ENCODE peak calls at places on chromosome X, in five cellular contexts. M is HCT116, P is SK-N-SH, G is HepG2, U is K562. N is an unnamed sample.
A peak's percentile ranks its signal among the peaks of the same experiment; 100 is the strongest.

GRCh38 chrX:71533514-71533849 is 578 bp downstream of the OGT start:
- DNase-seq in U (peak; percentile 26), M (no peak), G (no peak), P (no peak), N (no peak)

GRCh38 chrX:20665441-20665840 is 398.7 kb upstream of the RPS6KA3 start:
- DNase-seq in G (no peak), P (no peak), U (no peak), M (no peak), N (no peak)

GRCh38 chrX:119218198-119218597 is 17.9 kb upstream of the PGRMC1 start:
- DNase-seq in U (no peak), M (no peak), G (no peak), P (peak; percentile 38), N (peak; percentile 38)

GRCh38 chrX:6227445-6227820 is 1.2 kb downstream of the NLGN4X start:
- DNase-seq in U (no peak), P (peak; percentile 20), G (no peak), M (no peak), N (no peak)

GRCh38 chrX:1748408-1748807 is 133.5 kb downstream of the ASMT start:
- DNase-seq in G (no peak), M (no peak), P (no peak), U (no peak), N (no peak)

GRCh38 chrX:10811093-10811492 is 190.7 kb upstream of the MID1 start:
- DNase-seq in U (no peak), M (no peak), P (no peak), G (no peak), N (no peak)

GRCh38 chrX:150219374-150220185 is 143.5 kb upstream of the MAMLD1 start:
- DNase-seq in P (no peak), U (no peak), M (no peak), G (no peak), N (no peak)

GRCh38 chrX:120315776-120316175 is 4.5 kb upstream of the TMEM255A start:
- DNase-seq in P (no peak), M (no peak), U (no peak), G (no peak), N (no peak)

GRCh38 chrX:97616883-97617510 is 733.3 kb downstream of the RPA4 start:
- DNase-seq in P (no peak), U (no peak), G (peak; percentile 3), M (peak; percentile 57), N (no peak)

GRCh38 chrX:39900788-39901170 is 197.0 kb downstream of the BCOR start:
- DNase-seq in M (no peak), P (peak; percentile 71), G (no peak), U (no peak), N (no peak)

GRCh38 chrX:108420481-108420880 is 17.7 kb downstream of the COL4A6 start:
- DNase-seq in M (no peak), U (no peak), G (no peak), P (no peak), N (no peak)

GRCh38 chrX:70453024-70453618 is 8.5 kb downstream of the DLG3 start:
- DNase-seq in M (no peak), U (no peak), G (no peak), P (no peak), N (no peak)

GRCh38 chrX:87110142-87110541 is 407.5 kb upstream of the KLHL4 start:
- DNase-seq in M (no peak), P (no peak), U (no peak), G (no peak), N (no peak)

GRCh38 chrX:2451456-2452316 is 49.1 kb downstream of the DHRSX start:
- DNase-seq in G (no peak), P (no peak), U (peak; percentile 20), M (peak; percentile 93), N (peak; percentile 86)

GRCh38 chrX:42616981-42617380 is 161.0 kb downstream of the PPP1R2C start:
- DNase-seq in M (no peak), G (no peak), P (no peak), U (no peak), N (no peak)

GRCh38 chrX:155612312-155613224 is at the start of gene TMLHE:
- DNase-seq in U (peak; percentile 77), P (peak; percentile 76), M (peak; percentile 19), G (peak; percentile 41), N (peak; percentile 50)

GRCh38 chrX:130975947-130976346 is 72.9 kb upstream of the ENOX2 start:
- DNase-seq in P (peak; percentile 39), M (peak; percentile 31), G (peak; percentile 24), U (peak; percentile 37), N (peak; percentile 64)

GRCh38 chrX:136879001-136879667 is 1.4 kb downstream of the RBMX start:
- DNase-seq in M (no peak), U (no peak), P (no peak), G (no peak), N (no peak)

GRCh38 chrX:24990585-24990984 is 25.2 kb downstream of the ARX start:
- DNase-seq in G (no peak), U (no peak), P (no peak), M (no peak), N (no peak)

GRCh38 chrX:155767101-155767878 is 113.9 kb upstream of the VAMP7 start:
- DNase-seq in U (peak; percentile 49), P (peak; percentile 25), G (no peak), M (peak; percentile 71), N (peak; percentile 7)

GRCh38 chrX:86013792-86014191 is 33.6 kb downstream of the CHM start:
- DNase-seq in M (no peak), G (peak; percentile 21), U (no peak), P (no peak), N (no peak)

GRCh38 chrX:135931644-135932487 is 38.4 kb downstream of the SAGE1 start:
- DNase-seq in M (peak; percentile 6), G (peak; percentile 15), P (peak; percentile 29), U (peak; percentile 56), N (no peak)

GRCh38 chrX:34365482-34365881 is 233.4 kb upstream of the FAM47A start:
- DNase-seq in P (no peak), G (no peak), M (no peak), U (no peak), N (peak; percentile 11)

GRCh38 chrX:129976441-129976840 is 6.0 kb upstream of the BCORL1 start:
- DNase-seq in G (no peak), U (no peak), M (no peak), P (no peak), N (no peak)

GRCh38 chrX:5870238-5870637 is 358.4 kb downstream of the NLGN4X start:
- DNase-seq in U (no peak), G (no peak), M (no peak), P (no peak), N (no peak)

GRCh38 chrX:92247076-92247475 is 467.9 kb downstream of the PCDH11X start:
- DNase-seq in P (no peak), M (no peak), U (no peak), G (no peak), N (no peak)

GRCh38 chrX:40012039-40012799 is 85.5 kb downstream of the BCOR start:
- DNase-seq in P (no peak), U (no peak), G (peak; percentile 63), M (no peak), N (peak; percentile 41)

GRCh38 chrX:120664081-120664480 is 34.2 kb upstream of the C1GALT1C1 start:
- DNase-seq in P (no peak), M (peak; percentile 18), U (no peak), G (peak; percentile 7), N (no peak)

GRCh38 chrX:43003939-43004338 is 226.0 kb upstream of the PPP1R2C start:
- DNase-seq in U (no peak), M (no peak), G (no peak), P (no peak), N (no peak)

GRCh38 chrX:10855845-10856244 is 235.5 kb upstream of the MID1 start:
- DNase-seq in U (no peak), M (no peak), P (no peak), G (no peak), N (no peak)

GRCh38 chrX:78945186-78945912 is at the start of gene P2RY10:
- DNase-seq in U (no peak), G (no peak), P (no peak), M (no peak), N (peak; percentile 35)

GRCh38 chrX:131650637-131651410 is 107.0 kb downstream of the OR13H1 start:
- DNase-seq in G (no peak), M (no peak), U (no peak), P (no peak), N (no peak)

GRCh38 chrX:139287155-139287924 is 243.2 kb upstream of the F9 start:
- DNase-seq in G (peak; percentile 3), U (no peak), P (no peak), M (no peak), N (no peak)

GRCh38 chrX:139286342-139286741 is 244.2 kb upstream of the F9 start:
- DNase-seq in U (no peak), P (no peak), M (no peak), G (no peak), N (no peak)

GRCh38 chrX:139293991-139294390 is 236.5 kb upstream of the F9 start:
- DNase-seq in M (no peak), U (no peak), G (no peak), P (no peak), N (no peak)

DNA sequence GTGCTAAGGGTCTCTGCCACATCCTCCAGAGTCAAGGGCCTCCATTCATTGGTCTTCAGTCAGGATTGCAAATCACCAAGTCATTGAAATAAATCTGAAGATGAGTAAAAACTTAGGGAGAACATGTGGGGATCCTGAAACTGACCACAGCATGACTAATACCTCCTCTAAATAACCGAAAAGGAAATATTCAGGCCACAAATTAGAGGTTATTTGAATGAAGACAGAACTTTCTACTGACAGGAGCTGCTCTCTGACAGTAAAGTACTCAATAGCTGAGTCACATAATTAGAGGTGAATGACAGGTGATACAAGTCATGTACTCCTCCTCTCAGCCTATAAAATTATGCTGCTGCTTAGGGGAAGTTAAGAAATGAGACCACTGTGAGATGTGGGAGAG is 240.2 kb upstream of the F9 start:
- DNase-seq in G (no peak), P (no peak), U (no peak), M (no peak), N (no peak)
- TF ChIP-seq JUND in G (no peak), P (no peak), U (no peak), M (no peak), N (no peak)

DNA sequence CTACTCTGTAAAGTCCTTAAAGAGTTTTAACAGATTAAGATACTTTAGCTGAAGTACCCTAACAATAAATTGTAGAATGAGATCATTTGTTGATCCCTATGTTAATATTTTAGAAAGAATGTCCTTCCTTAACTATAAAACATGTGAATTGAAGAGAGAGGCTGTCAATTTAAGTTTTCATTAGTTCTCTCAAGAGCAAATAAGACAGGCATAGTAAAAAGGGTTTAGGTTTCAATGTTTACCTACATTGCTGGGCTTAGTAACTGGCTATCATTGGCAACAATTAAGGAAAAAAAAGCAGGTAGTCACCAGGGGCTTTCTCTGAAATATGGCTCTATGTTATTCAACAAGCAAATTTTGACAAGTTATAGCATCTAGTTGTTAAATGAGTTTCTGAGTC is 91.5 kb downstream of the ATRX start:
- DNase-seq in M (no peak), P (no peak), U (no peak), G (no peak), N (no peak)
- TF ChIP-seq JUND in M (no peak), P (no peak), U (no peak), G (no peak), N (no peak)

GRCh38 chrX:154372612-154373022 is 1.8 kb downstream of the FLNA start:
- DNase-seq in G (peak; percentile 27), P (no peak), U (no peak), M (no peak), N (no peak)
- TF ChIP-seq JUND in G (no peak), P (no peak), U (no peak), M (no peak), N (no peak)

GRCh38 chrX:54945224-54945623 is 24.6 kb downstream of the TRO start:
- DNase-seq in U (no peak), G (no peak), P (peak; percentile 27), M (no peak), N (no peak)
- TF ChIP-seq JUND in U (no peak), G (no peak), P (no peak), M (no peak), N (no peak)

GRCh38 chrX:124328765-124329164 is 3.7 kb upstream of the TEX13D start:
- DNase-seq in P (no peak), G (no peak), M (no peak), U (no peak), N (no peak)
- TF ChIP-seq JUND in P (no peak), G (no peak), M (no peak), U (no peak), N (no peak)